ENCODE peak calls at places on chromosomes 11 and 22, in four cellular contexts. W is astrocyte of the cerebellum, I is kidney epithelial cell, T is nephron progenitor cell. G is an unnamed sample.

GRCh38 chr11:118610773-118611432 is 3.5 kb downstream of the PHLDB1 start:
- DNase-seq in W (no peak), I (no peak), T (peak; percentile 88), G (no peak)

GRCh38 chr22:40567106-40567505 is 69.4 kb downstream of the MRTFA start:
- DNase-seq in I (peak; percentile 38), T (no peak), W (peak; percentile 33), G (no peak)

GRCh38 chr11:2287102-2287501 is 14.6 kb downstream of the C11orf21 start:
- DNase-seq in T (no peak), I (no peak), W (no peak), G (no peak)

GRCh38 chr22:24106385-24107381 is 74.6 kb upstream of the SUSD2 start:
- DNase-seq in I (no peak), W (no peak), T (no peak), G (no peak)

GRCh38 chr11:29333993-29334780 is 682.6 kb downstream of the KCNA4 start:
- DNase-seq in W (peak; percentile 69), T (peak; percentile 9), I (no peak), G (no peak)

GRCh38 chr11:15035283-15035682 is 38.1 kb upstream of the CALCB start:
- DNase-seq in I (no peak), T (no peak), W (no peak), G (no peak)

GRCh38 chr11:103608566-103608965 is 427.9 kb upstream of the DDI1 start:
- DNase-seq in T (no peak), W (no peak), I (no peak), G (no peak)

GRCh38 chr11:13317293-13318080 is 39.9 kb downstream of the BMAL1 start:
- DNase-seq in I (no peak), W (no peak), T (no peak), G (no peak)

GRCh38 chr11:36818410-36818809 is 220.4 kb upstream of the RAG2 start:
- DNase-seq in T (peak; percentile 14), W (no peak), I (no peak), G (no peak)

GRCh38 chr11:113532697-113533424 is 57.7 kb upstream of the DRD2 start:
- DNase-seq in I (peak; percentile 29), W (peak; percentile 60), T (peak; percentile 88), G (peak; percentile 29)

GRCh38 chr11:60717956-60718355 is 6.6 kb upstream of the MS4A18 start:
- DNase-seq in T (no peak), I (no peak), W (no peak), G (no peak)

GRCh38 chr11:1226226-1226961 is 3.5 kb downstream of the MUC5B start:
- DNase-seq in W (no peak), T (peak; percentile 38), I (no peak), G (no peak)

GRCh38 chr11:74673956-74674355 is 57.3 kb downstream of the CHRDL2 start:
- DNase-seq in I (no peak), W (no peak), T (no peak), G (no peak)

GRCh38 chr11:107472966-107473365 is 15.3 kb upstream of the CWF19L2 start:
- DNase-seq in W (no peak), T (no peak), I (no peak), G (no peak)

GRCh38 chr11:65132988-65133700 is 1.2 kb downstream of the SYVN1 start:
- DNase-seq in I (no peak), W (no peak), T (no peak), G (no peak)

DNA sequence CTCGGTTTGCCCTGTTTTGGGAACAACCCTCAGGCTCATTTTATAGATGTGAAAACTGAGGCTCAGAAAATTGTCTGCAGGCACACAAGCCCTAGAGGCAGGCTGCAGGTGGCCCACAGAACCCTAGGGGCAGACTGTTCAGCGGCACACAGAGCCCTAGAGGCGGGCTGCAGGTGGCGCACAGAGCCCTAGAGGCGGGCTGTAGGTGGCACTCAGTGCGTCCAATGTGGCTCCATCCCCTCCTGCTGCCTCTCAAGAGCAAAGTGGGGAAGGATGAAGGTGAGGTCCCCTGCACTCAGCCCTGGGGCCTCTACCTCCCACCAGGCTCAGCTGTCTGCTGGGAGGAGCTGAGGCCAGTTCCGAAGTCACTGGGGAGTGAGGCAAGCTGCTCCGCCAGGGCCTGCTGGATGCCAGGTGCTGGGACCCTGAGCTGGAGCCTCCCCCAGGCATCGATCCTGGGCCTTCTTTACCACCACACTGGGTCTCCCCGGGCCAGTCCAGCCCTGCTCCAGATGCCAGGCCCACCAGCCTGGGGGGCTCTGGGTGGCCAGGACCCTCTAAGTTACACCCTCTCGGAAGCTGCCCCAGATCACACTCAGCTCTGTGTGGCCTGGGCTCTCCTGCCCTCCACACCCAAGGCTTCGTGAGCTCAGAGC is 2.3 kb downstream of the ACY3 start:
- DNase-seq in T (no peak), I (no peak), W (no peak), G (no peak)
- TF ChIP-seq CTCF in T (peak; percentile 32), I (peak; percentile 32), W (no peak), G (peak; percentile 20)

DNA sequence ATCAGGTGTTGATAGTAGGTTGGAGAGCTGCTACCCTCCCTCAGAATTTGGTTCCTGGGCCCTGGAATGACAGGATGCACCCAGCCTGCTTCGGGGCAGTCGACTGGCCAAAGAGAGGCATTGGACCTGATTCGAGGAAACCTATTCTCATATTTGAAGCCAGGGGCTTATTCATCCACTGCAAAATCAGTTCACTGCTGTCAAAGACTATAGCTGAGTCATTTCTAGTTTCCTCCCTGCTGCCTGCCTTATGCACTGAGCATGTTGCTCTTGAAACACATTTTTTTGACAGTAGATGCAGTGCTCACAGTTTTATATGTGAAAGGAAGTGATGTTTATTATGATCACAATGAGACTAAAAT is 565.4 kb downstream of the ETS1 start:
- DNase-seq in I (no peak), T (no peak), W (no peak), G (no peak)
- TF ChIP-seq CTCF in I (no peak), T (peak; percentile 3), W (no peak), G (no peak)

GRCh38 chr11:123357990-123358827 is 71.9 kb upstream of the GRAMD1B start:
- DNase-seq in I (no peak), T (peak; percentile 63), W (no peak), G (peak; percentile 14)
- TF ChIP-seq CTCF in I (no peak), T (no peak), W (no peak), G (peak; percentile 36)

DNA sequence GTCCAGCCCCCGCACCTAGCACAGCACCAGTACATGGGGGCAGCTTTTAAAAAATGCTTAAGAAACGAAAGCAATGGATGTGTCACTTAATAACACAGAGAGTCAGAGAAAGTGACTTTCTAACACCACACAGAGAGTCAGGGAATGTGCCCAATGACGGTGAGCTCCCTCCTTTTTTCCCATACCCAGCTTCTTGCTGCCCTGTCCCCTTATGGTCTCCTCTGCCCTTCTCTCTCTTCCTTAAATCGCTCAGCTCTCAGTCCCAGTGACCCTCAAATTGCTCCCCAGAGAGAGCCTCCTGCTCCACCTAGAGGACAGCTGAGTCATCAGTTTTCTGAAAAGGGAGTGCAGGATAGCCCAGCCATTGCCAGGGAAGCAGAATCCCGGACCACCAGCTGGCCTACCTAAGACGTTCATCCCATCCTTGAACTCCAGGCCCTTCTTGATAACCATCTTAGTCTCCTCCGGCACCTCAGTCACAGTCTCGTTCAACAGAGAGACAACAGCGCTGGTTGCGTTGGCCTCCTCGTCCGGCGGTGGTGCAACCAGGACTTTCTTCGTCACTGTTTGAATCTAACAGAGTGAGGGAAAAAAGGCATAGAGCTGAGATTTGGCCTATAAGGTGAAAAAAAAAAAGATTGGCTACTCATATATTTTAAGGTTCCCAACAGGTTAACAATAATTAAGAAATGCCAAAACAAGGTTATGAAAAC is 113.5 kb downstream of the SLC1A2 start:
- DNase-seq in W (peak; percentile 32), I (no peak), T (peak; percentile 41), G (no peak)
- TF ChIP-seq CTCF in W (peak; percentile 71), I (peak; percentile 78), T (peak; percentile 30), G (peak; percentile 44)

GRCh38 chr11:123227763-123228488 is 32.9 kb upstream of the CLMP start:
- DNase-seq in T (no peak), W (no peak), I (no peak), G (no peak)

GRCh38 chr11:123231777-123232176 is 36.7 kb upstream of the CLMP start:
- DNase-seq in W (no peak), I (no peak), T (no peak), G (no peak)

GRCh38 chr11:123231263-123231662 is 36.2 kb upstream of the CLMP start:
- DNase-seq in T (no peak), W (no peak), I (no peak), G (peak; percentile 55)

GRCh38 chr11:123233280-123233977 is 38.4 kb upstream of the CLMP start:
- DNase-seq in T (no peak), I (no peak), W (no peak), G (no peak)

GRCh38 chr11:123228489-123229163 is 33.6 kb upstream of the CLMP start:
- DNase-seq in W (no peak), T (no peak), I (no peak), G (no peak)
- TF ChIP-seq CTCF in W (no peak), T (no peak), I (no peak), G (no peak)

GRCh38 chr11:42244376-42244775 is 784.9 kb upstream of the LRRC4C start:
- DNase-seq in I (no peak), T (no peak), W (no peak), G (no peak)
- TF ChIP-seq CTCF in I (no peak), T (no peak), W (no peak), G (no peak)

GRCh38 chr11:42239102-42239501 is 779.6 kb upstream of the LRRC4C start:
- DNase-seq in T (no peak), I (no peak), W (peak; percentile 29), G (peak; percentile 17)

GRCh38 chr11:42237701-42238235 is 778.3 kb upstream of the LRRC4C start:
- DNase-seq in I (no peak), W (peak; percentile 15), T (no peak), G (no peak)

DNA sequence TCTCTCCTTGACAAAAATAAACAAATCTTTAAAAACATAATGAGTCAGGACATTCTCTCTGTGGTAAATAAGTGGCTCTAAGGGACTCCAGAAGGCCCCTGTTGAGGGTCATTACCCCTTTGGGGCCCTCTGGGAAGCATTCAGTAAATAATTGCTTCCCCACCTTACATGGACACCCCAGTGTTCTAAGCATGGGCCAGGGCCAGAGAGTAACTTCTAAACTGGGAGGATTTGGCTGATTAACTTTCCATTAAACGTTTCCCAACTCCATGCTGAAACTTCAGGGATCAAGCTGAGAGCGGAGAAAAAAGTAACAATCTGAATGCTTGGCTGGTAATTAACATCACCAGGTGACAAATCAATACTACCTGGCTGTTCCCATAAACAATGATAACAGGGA is 783.9 kb upstream of the LRRC4C start:
- DNase-seq in I (no peak), W (no peak), T (no peak), G (no peak)
- TF ChIP-seq CTCF in I (no peak), W (no peak), T (no peak), G (no peak)

GRCh38 chr22:46638601-46639431 is 18.6 kb downstream of the GRAMD4 start:
- DNase-seq in I (no peak), T (no peak), W (no peak), G (no peak)
- TF ChIP-seq CTCF in I (no peak), T (no peak), W (no peak), G (no peak)

DNA sequence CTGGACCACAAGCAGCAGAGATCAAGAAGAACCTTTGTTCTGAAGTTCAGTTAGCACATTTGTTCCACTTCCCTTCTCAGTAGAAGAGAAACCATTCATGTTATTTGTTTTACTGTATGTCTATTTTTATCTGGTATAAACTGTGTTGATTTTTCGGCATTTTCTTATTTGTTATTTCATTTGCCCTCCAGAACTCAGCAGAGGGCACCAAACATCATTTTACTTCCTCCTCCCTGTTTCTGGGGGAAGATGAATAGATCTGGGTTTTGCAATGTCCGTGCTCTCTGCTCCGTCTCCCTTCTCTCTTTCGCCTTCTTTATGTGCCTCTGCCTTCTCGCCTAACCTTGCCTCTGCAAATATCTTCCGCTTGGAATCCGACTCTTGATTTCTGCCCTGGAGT is 366.9 kb downstream of the NTM start:
- DNase-seq in W (no peak), T (no peak), I (no peak), G (no peak)
- TF ChIP-seq CTCF in W (peak; percentile 24), T (no peak), I (no peak), G (peak; percentile 40)